ENCODE peak calls at places on chromosomes 7 and 10, in eight cellular contexts. B is iris pigment epithelial cell, I is NCI-H774, O is anterior cingulate cortex, Y is heart right ventricle, U is tibial artery, P is left ventricle myocardium superior, E is fibroblast of mammary gland. N is an unnamed sample.

GRCh38 chr10:57657164-57657765 is 610.4 kb downstream of the IPMK start:
- DNase-seq in P (peak; percentile 24), U (no peak), B (peak; percentile 56), E (peak; percentile 60), O (peak; percentile 19), Y (no peak), I (peak; percentile 18), N (peak; percentile 19)

GRCh38 chr10:80324086-80324485 is 32.5 kb downstream of the DYDC1 start:
- DNase-seq in I (no peak), E (peak; percentile 46), B (peak; percentile 26), U (no peak), Y (no peak), P (no peak), O (no peak), N (no peak)

GRCh38 chr10:69612760-69613159 is 17.3 kb upstream of the FAM241B start:
- DNase-seq in U (no peak), O (no peak), Y (no peak), B (no peak), E (no peak), P (no peak), I (no peak), N (no peak)

GRCh38 chr7:51679358-51679757 is 362.7 kb upstream of the COBL start:
- DNase-seq in E (no peak), B (no peak), I (no peak), P (no peak), Y (no peak), U (no peak), O (no peak), N (no peak)

GRCh38 chr7:96327429-96327828 is 5.5 kb upstream of the SLC25A13 start:
- DNase-seq in B (no peak), O (no peak), Y (no peak), U (no peak), I (peak; percentile 71), E (no peak), P (no peak), N (no peak)

GRCh38 chr10:63421591-63421990 is 44.2 kb downstream of the JMJD1C start:
- DNase-seq in O (no peak), Y (no peak), E (no peak), U (no peak), P (no peak), B (no peak), I (no peak), N (no peak)

GRCh38 chr10:109886037-109886787 is 37.1 kb downstream of the XPNPEP1 start:
- DNase-seq in U (no peak), O (no peak), E (no peak), B (no peak), Y (no peak), P (no peak), I (no peak), N (no peak)

GRCh38 chr10:60733189-60733815 is 45.0 kb upstream of the CDK1 start:
- DNase-seq in P (peak; percentile 33), E (no peak), Y (peak; percentile 12), U (no peak), I (peak; percentile 65), B (no peak), O (no peak), N (peak; percentile 22)

GRCh38 chr10:122019414-122019975 is 30.5 kb downstream of the TACC2 start:
- DNase-seq in E (no peak), I (no peak), B (no peak), U (no peak), P (peak; percentile 46), O (no peak), Y (no peak), N (no peak)

GRCh38 chr10:128124813-128125403 is 1.3 kb downstream of the MKI67 start:
- DNase-seq in O (no peak), E (no peak), P (no peak), I (no peak), B (no peak), Y (no peak), U (no peak), N (no peak)

GRCh38 chr10:81838950-81839349 is 36.0 kb upstream of the NRG3 start:
- DNase-seq in U (no peak), Y (no peak), B (no peak), I (no peak), O (no peak), E (no peak), P (no peak), N (no peak)

GRCh38 chr10:51367120-51367519 is 292.8 kb downstream of the PRKG1 start:
- DNase-seq in P (no peak), Y (no peak), E (no peak), I (no peak), B (no peak), O (no peak), U (no peak), N (no peak)

GRCh38 chr10:92757720-92758119 is 68.0 kb downstream of the HHEX start:
- DNase-seq in I (no peak), E (no peak), P (no peak), U (no peak), O (no peak), Y (no peak), B (no peak), N (no peak)

N was measured in uterus.